ENCODE peak calls at places on chromosomes 12 and 14, in nine cellular contexts. D is IMR-90; R is stimulated activated naive CD4-positive, alpha-beta T cell; S is suprapubic skin; E is bronchial epithelial cell; G is AG08395; K is Kasumi-1; Q is choroid plexus epithelial cell; Z is GF-D8. H is an unnamed sample.

GRCh38 chr14:92207012-92207927 is 85.5 kb downstream of the CPSF2 start:
- DNase-seq in D (no peak), R (no peak), S (peak), E (no peak), G (no peak), K (no peak), Q (no peak), Z (no peak), H (no peak)

GRCh38 chr12:16555630-16556029 is 50.3 kb downstream of the LMO3 start:
- DNase-seq in D (peak), R (no peak), S (no peak), E (peak), G (peak), K (no peak), Q (peak), Z (no peak), H (peak)

GRCh38 chr12:442235-442884 is 17.4 kb upstream of the B4GALNT3 start:
- DNase-seq in D (peak), R (peak), S (no peak), E (peak), G (peak), K (peak), Q (peak), Z (no peak), H (peak)

GRCh38 chr12:65935906-65936528 is 111.7 kb downstream of the HMGA2 start:
- DNase-seq in D (no peak), R (no peak), S (no peak), E (no peak), G (no peak), K (no peak), Q (no peak), Z (no peak), H (no peak)

GRCh38 chr12:331287-331686 is 57.8 kb downstream of the KDM5A start:
- DNase-seq in D (no peak), R (no peak), S (no peak), E (no peak), G (no peak), K (no peak), Q (no peak), Z (no peak), H (no peak)

GRCh38 chr14:50961606-50962259 is 17.4 kb upstream of the PYGL start:
- DNase-seq in D (peak), R (no peak), S (no peak), E (peak), G (peak), K (no peak), Q (peak), Z (no peak), H (peak)

GRCh38 chr14:98957211-98958047 is 314.6 kb downstream of the BCL11B start:
- DNase-seq in D (no peak), R (no peak), S (peak), E (peak), G (peak), K (no peak), Q (peak), Z (no peak), H (peak)

GRCh38 chr14:67538501-67538900 is 5.4 kb downstream of the PLEKHH1 start:
- DNase-seq in D (no peak), R (no peak), S (no peak), E (peak), G (no peak), K (no peak), Q (no peak), Z (no peak), H (no peak)

GRCh38 chr14:86288336-86288735 is 758.4 kb downstream of the FLRT2 start:
- DNase-seq in D (no peak), R (no peak), S (no peak), E (no peak), G (no peak), K (no peak), Q (no peak), Z (no peak), H (no peak)

GRCh38 chr12:103958621-103959020 is 7.1 kb upstream of the TDG start:
- DNase-seq in D (no peak), R (no peak), S (no peak), E (no peak), G (no peak), K (no peak), Q (no peak), Z (no peak), H (peak)

H was measured in GM23248.